ENCODE peak calls at places on chromosome 2, in ten cellular contexts. One of them, this sample, is unnamed.
A peak's percentile ranks its signal among the peaks of the same experiment; 100 is the strongest.

GRCh38 chr2:124080281-124081153 is 55.4 kb downstream of the CNTNAP5 start:
- DNase-seq in cardiac septum: no peak
- DNase-seq in astrocyte of the spinal cord: no peak
- DNase-seq in AG10803: no peak
- DNase-seq in NCI-H748 treated with DMSO at 0.1 percent for 48 hours: no peak
- DNase-seq in NCI-H1105 treated with DMSO at 0.1 percent for 48 hours: no peak
- DNase-seq in HepG2: no peak
- DNase-seq in lower leg skin: no peak
- DNase-seq in left lung: no peak
- DNase-seq in dermis blood vessel endothelial cell: no peak
- DNase-seq in this sample: no peak

GRCh38 chr2:133414486-133415209 is 153.6 kb downstream of the NCKAP5 start:
- DNase-seq in NCI-H1105 treated with DMSO at 0.1 percent for 48 hours: no peak
- DNase-seq in lower leg skin: no peak
- DNase-seq in AG10803: peak; percentile 51
- DNase-seq in NCI-H748 treated with DMSO at 0.1 percent for 48 hours: no peak
- DNase-seq in HepG2: no peak
- DNase-seq in cardiac septum: no peak
- DNase-seq in dermis blood vessel endothelial cell: no peak
- DNase-seq in astrocyte of the spinal cord: peak; percentile 35
- DNase-seq in left lung: no peak
- DNase-seq in this sample: no peak

GRCh38 chr2:120456867-120457266 is 110.9 kb downstream of the INHBB start:
- DNase-seq in dermis blood vessel endothelial cell: no peak
- DNase-seq in NCI-H748 treated with DMSO at 0.1 percent for 48 hours: no peak
- DNase-seq in HepG2: peak; percentile 60
- DNase-seq in lower leg skin: no peak
- DNase-seq in cardiac septum: no peak
- DNase-seq in NCI-H1105 treated with DMSO at 0.1 percent for 48 hours: no peak
- DNase-seq in astrocyte of the spinal cord: no peak
- DNase-seq in AG10803: no peak
- DNase-seq in left lung: no peak
- DNase-seq in this sample: no peak

GRCh38 chr2:105239924-105240323 is 1.6 kb upstream of the GPR45 start:
- DNase-seq in lower leg skin: no peak
- DNase-seq in NCI-H748 treated with DMSO at 0.1 percent for 48 hours: no peak
- DNase-seq in left lung: no peak
- DNase-seq in HepG2: no peak
- DNase-seq in cardiac septum: no peak
- DNase-seq in NCI-H1105 treated with DMSO at 0.1 percent for 48 hours: no peak
- DNase-seq in astrocyte of the spinal cord: peak; percentile 88
- DNase-seq in AG10803: peak; percentile 96
- DNase-seq in dermis blood vessel endothelial cell: no peak
- DNase-seq in this sample: no peak

GRCh38 chr2:40512246-40512645 is 60.4 kb upstream of the SLC8A1 start:
- DNase-seq in HepG2: no peak
- DNase-seq in NCI-H1105 treated with DMSO at 0.1 percent for 48 hours: no peak
- DNase-seq in cardiac septum: no peak
- DNase-seq in NCI-H748 treated with DMSO at 0.1 percent for 48 hours: no peak
- DNase-seq in AG10803: no peak
- DNase-seq in lower leg skin: no peak
- DNase-seq in dermis blood vessel endothelial cell: peak; percentile 14
- DNase-seq in left lung: no peak
- DNase-seq in astrocyte of the spinal cord: no peak
- DNase-seq in this sample: no peak

GRCh38 chr2:99841749-99842148 is 300.6 kb downstream of the AFF3 start:
- DNase-seq in left lung: no peak
- DNase-seq in dermis blood vessel endothelial cell: no peak
- DNase-seq in AG10803: peak; percentile 36
- DNase-seq in HepG2: no peak
- DNase-seq in lower leg skin: no peak
- DNase-seq in cardiac septum: no peak
- DNase-seq in astrocyte of the spinal cord: peak; percentile 65
- DNase-seq in NCI-H748 treated with DMSO at 0.1 percent for 48 hours: no peak
- DNase-seq in NCI-H1105 treated with DMSO at 0.1 percent for 48 hours: no peak
- DNase-seq in this sample: no peak

GRCh38 chr2:179440642-179441251 is 176.1 kb upstream of the SESTD1 start:
- DNase-seq in AG10803: peak; percentile 37
- DNase-seq in dermis blood vessel endothelial cell: peak; percentile 68
- DNase-seq in NCI-H748 treated with DMSO at 0.1 percent for 48 hours: peak; percentile 56
- DNase-seq in cardiac septum: no peak
- DNase-seq in NCI-H1105 treated with DMSO at 0.1 percent for 48 hours: peak; percentile 32
- DNase-seq in left lung: no peak
- DNase-seq in astrocyte of the spinal cord: peak; percentile 52
- DNase-seq in lower leg skin: no peak
- DNase-seq in HepG2: peak; percentile 34
- DNase-seq in this sample: no peak

GRCh38 chr2:235048549-235048948 is 96.7 kb downstream of the SH3BP4 start:
- DNase-seq in cardiac septum: peak; percentile 72
- DNase-seq in lower leg skin: peak; percentile 87
- DNase-seq in left lung: no peak
- DNase-seq in AG10803: no peak
- DNase-seq in NCI-H748 treated with DMSO at 0.1 percent for 48 hours: no peak
- DNase-seq in NCI-H1105 treated with DMSO at 0.1 percent for 48 hours: no peak
- DNase-seq in astrocyte of the spinal cord: no peak
- DNase-seq in HepG2: no peak
- DNase-seq in dermis blood vessel endothelial cell: no peak
- DNase-seq in this sample: peak; percentile 51

GRCh38 chr2:9145752-9146430 is 60.7 kb upstream of the ASAP2 start:
- DNase-seq in lower leg skin: no peak
- DNase-seq in dermis blood vessel endothelial cell: no peak
- DNase-seq in left lung: no peak
- DNase-seq in AG10803: no peak
- DNase-seq in cardiac septum: no peak
- DNase-seq in HepG2: no peak
- DNase-seq in NCI-H1105 treated with DMSO at 0.1 percent for 48 hours: no peak
- DNase-seq in astrocyte of the spinal cord: no peak
- DNase-seq in NCI-H748 treated with DMSO at 0.1 percent for 48 hours: no peak
- DNase-seq in this sample: no peak

GRCh38 chr2:6073260-6074141 is 381.3 kb downstream of the SOX11 start:
- DNase-seq in cardiac septum: no peak
- DNase-seq in NCI-H1105 treated with DMSO at 0.1 percent for 48 hours: peak; percentile 68
- DNase-seq in astrocyte of the spinal cord: peak; percentile 95
- DNase-seq in left lung: no peak
- DNase-seq in HepG2: no peak
- DNase-seq in NCI-H748 treated with DMSO at 0.1 percent for 48 hours: no peak
- DNase-seq in dermis blood vessel endothelial cell: no peak
- DNase-seq in lower leg skin: no peak
- DNase-seq in AG10803: no peak
- DNase-seq in this sample: no peak

This sample was measured in tibial artery.